ENCODE peak calls at places on chromosomes 7 and 10, in four cellular contexts. S is GM06990, J is transverse colon, T is BJ. H is an unnamed sample. For H3K27me3, the result is how much of the 10 kb centered on the place peaks cover.

GRCh38 chr7:155119801-155120382 is 49.8 kb downstream of the HTR5A start:
- DNase-seq in S (no peak), J (no peak), T (no peak), H (no peak)

GRCh38 chr10:75379234-75379724 is 22.3 kb downstream of the ZNF503 start:
- DNase-seq in S (no peak), J (no peak), T (no peak), H (no peak)

GRCh38 chr7:31651800-31652326 is 35.2 kb upstream of the PPP1R17 start:
- DNase-seq in S (no peak), J (no peak), T (no peak), H (no peak)

GRCh38 chr7:29883462-29884398 is 77.4 kb downstream of the WIPF3 start:
- DNase-seq in S (no peak), J (peak), T (no peak), H (no peak)

GRCh38 chr10:63236113-63236935 is 103.2 kb downstream of the NRBF2 start:
- DNase-seq in S (peak), J (no peak), T (peak), H (no peak)

GRCh38 chr10:65234261-65234660 is 1691.6 kb upstream of the LRRTM3 start:
- DNase-seq in S (no peak), J (no peak), T (no peak), H (no peak)

GRCh38 chr10:97713828-97714400 is 384 bp downstream of the MARVELD1 start:
- DNase-seq in S (peak), J (peak), T (no peak), H (peak)

GRCh38 chr7:74025146-74025545 is 2.8 kb upstream of the ELN start:
- DNase-seq in S (no peak), J (no peak), T (no peak), H (peak)

GRCh38 chr7:56291-56913 is 136.0 kb upstream of the FAM20C start:
- DNase-seq in S (no peak), J (peak), T (no peak), H (no peak)

GRCh38 chr7:100825215-100825671 is 2.1 kb downstream of the EPHB4 start:
- DNase-seq in S (no peak), J (no peak), T (no peak), H (no peak)

GRCh38 chr7:29989257-29989995 is at the start of gene SCRN1:
- DNase-seq in S (peak), J (peak), T (no peak), H (peak)

GRCh38 chr7:102313997-102314780 is 27.5 kb downstream of the SH2B2 start:
- DNase-seq in S (no peak), J (no peak), T (no peak), H (no peak)

GRCh38 chr10:62394556-62395018 is 20.4 kb downstream of the ZNF365 start:
- DNase-seq in S (no peak), J (no peak), T (no peak), H (no peak)

GRCh38 chr7:66696774-66697191 is 43.8 kb upstream of the RABGEF1 start:
- DNase-seq in S (no peak), J (no peak), T (no peak), H (no peak)

GRCh38 chr10:34125702-34126101 is 689.4 kb downstream of the PARD3 start:
- DNase-seq in S (no peak), J (no peak), T (no peak), H (no peak)

GRCh38 chr10:112792487-112793196 is 157.4 kb upstream of the TCF7L2 start:
- DNase-seq in S (no peak), J (peak), T (peak), H (no peak)

GRCh38 chr7:79658304-79658703 is 204.8 kb upstream of the MAGI2 start:
- DNase-seq in S (no peak), J (no peak), T (no peak), H (no peak)

GRCh38 chr7:151925446-151926335 is 30.6 kb upstream of the GALNTL5 start:
- DNase-seq in S (no peak), J (peak), T (no peak), H (peak)

GRCh38 chr7:116597384-116597783 is 72.5 kb downstream of the CAV1 start:
- DNase-seq in S (no peak), J (no peak), T (no peak), H (no peak)

GRCh38 chr7:94335586-94335985 is 59.1 kb upstream of the COL1A2 start:
- DNase-seq in S (no peak), J (no peak), T (no peak), H (no peak)

GRCh38 chr10:23826399-23826798 is 382.5 kb upstream of the KIAA1217 start:
- DNase-seq in S (no peak), J (no peak), T (no peak), H (peak)

DNA sequence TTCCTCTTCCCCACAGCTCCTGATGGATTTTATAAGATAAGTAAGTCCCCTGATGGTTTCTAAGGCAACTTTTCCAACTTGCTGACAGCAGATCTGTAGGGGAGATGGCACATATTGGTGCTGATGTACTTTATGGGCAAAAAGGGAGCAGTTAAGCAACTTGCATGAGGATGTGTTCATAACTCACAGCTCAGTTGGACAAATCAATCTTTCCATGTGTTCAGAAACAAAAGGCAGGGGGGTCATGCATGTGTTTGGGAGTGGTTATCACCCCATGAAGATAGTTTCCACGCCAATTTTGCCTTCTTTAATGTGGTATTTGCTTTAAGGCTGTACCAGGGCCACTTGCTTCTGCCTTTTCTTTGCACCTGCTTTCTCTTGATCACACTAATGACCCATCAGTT is 6.1 kb downstream of the RBM20 start:
- DNase-seq in S (no peak), J (no peak), T (no peak), H (no peak)
- H3K27me3 ChIP-seq in S (under half), J (half or more), T (under half), H (under half)

GRCh38 chr7:50599385-50599784 is 34.2 kb upstream of the DDC start:
- DNase-seq in S (no peak), J (no peak), T (no peak), H (no peak)
- TF ChIP-seq CTCF in S (no peak), J (no peak), T (no peak), H (no peak)

GRCh38 chr7:65239324-65239706 is 134.3 kb upstream of the ZNF92 start:
- DNase-seq in S (no peak), J (no peak), T (no peak), H (no peak)

GRCh38 chr7:65235586-65235985 is 138.1 kb upstream of the ZNF92 start:
- DNase-seq in S (no peak), J (no peak), T (no peak), H (no peak)

GRCh38 chr7:65238785-65239184 is 134.9 kb upstream of the ZNF92 start:
- DNase-seq in S (no peak), J (no peak), T (no peak), H (peak)

GRCh38 chr7:65239707-65240352 is 133.8 kb upstream of the ZNF92 start:
- DNase-seq in S (no peak), J (no peak), T (no peak), H (peak)
- H3K4me3 ChIP-seq in S (peak), J (no peak), T (peak), H (peak)

DNA sequence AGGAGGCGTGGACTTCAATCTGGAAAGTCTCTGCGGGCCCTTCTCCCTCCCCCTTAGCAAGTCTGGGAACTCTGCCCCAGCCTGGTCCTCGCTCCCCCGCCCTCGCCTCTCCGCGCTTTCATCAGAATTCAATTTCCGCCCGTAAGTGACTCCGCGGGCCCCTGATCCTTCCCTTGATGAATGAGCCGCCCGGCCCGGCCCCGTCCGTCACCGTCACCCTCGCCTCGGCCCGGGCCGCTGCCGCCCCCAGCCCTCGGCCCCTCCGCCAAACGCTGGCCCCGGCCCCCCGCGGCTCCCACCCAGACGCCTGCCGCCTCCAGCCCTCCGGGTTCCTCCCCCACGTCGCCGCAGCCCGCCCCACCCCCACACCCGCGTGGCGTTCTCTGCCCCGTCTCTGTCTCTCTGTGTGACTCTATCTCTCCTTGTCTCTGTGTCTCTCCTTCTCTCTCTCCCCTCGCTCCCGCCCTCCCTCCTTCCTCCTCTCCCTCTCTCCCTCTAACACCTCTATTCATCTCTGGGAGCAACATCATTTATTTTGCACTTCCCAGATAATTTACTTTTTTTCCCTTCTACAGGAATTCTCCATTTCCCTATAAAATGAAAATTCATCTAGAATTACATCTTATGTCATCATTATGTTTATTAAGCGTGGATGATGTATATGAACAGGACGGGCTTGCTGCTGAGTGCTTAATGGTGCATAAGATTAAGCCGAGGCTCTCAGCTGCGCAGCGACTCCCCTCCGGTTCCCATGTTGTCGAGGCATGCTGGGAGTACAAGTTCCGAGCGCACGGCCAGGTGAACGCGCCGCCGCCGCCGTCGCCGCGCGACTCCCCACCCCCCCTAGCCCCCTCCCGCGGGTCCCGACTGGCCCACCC is 91.2 kb upstream of the PAX2 start:
- DNase-seq in S (no peak), J (no peak), T (no peak), H (no peak)
- H3K27me3 ChIP-seq in S (under half), J (half or more), T (half or more), H (under half)

GRCh38 chr7:21304836-21305235 is 123.0 kb upstream of the SP4 start:
- DNase-seq in S (no peak), J (no peak), T (no peak), H (no peak)

GRCh38 chr7:21305455-21306235 is 122.2 kb upstream of the SP4 start:
- DNase-seq in S (peak), J (no peak), T (no peak), H (no peak)

GRCh38 chr7:21299766-21300165 is 128.1 kb upstream of the SP4 start:
- DNase-seq in S (no peak), J (no peak), T (no peak), H (no peak)

DNA sequence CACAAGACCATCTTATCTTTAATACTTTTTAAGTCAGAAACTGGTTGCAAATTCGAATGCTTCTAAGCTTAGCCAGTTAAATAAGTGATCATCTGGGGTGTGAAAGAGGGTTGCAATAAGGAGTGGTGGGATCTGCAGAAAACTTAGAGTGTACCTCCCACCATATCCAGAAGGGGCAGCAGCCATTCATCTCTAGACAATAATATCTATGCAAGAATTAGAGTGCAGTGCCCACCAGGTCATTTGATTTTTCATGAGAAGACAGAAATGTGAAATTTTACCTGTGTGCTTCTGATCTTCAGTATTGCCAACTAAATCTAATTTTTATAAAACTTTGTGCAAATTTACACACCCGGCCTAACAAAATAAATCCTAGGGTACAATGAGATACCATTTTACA is 127.2 kb upstream of the SP4 start:
- DNase-seq in S (no peak), J (no peak), T (no peak), H (no peak)
- TF ChIP-seq CTCF in S (peak), J (no peak), T (no peak), H (no peak)

GRCh38 chr7:24834150-24834798 is 77.0 kb upstream of the GSDME start:
- DNase-seq in S (peak), J (peak), T (no peak), H (no peak)

GRCh38 chr7:24835643-24836042 is 78.4 kb upstream of the GSDME start:
- DNase-seq in S (no peak), J (no peak), T (no peak), H (no peak)

GRCh38 chr7:24833548-24833947 is 76.3 kb upstream of the GSDME start:
- DNase-seq in S (no peak), J (no peak), T (no peak), H (no peak)

GRCh38 chr7:24840543-24840942 is 83.3 kb upstream of the GSDME start:
- DNase-seq in S (no peak), J (no peak), T (no peak), H (no peak)

DNA sequence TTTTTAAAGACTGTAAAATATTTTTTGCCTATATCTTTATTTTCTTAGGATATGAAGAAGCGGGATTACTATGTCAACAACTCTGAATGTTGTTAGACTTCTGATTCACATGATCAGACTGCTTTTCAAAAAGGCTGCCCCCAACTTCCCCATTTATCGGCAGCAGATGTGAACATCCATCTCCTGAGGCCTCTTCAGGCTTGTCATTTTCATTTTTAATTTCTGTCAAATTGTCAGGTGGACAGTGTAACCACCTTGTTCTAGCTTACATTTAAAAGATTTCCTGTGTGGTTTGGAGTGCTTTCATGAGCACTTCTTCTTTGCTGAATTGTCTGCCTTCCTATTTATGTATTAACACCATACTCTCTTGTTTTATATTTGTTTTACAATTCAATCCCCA is 78.8 kb upstream of the GSDME start:
- DNase-seq in S (no peak), J (no peak), T (no peak), H (no peak)
- H3K4me3 ChIP-seq in S (no peak), J (no peak), T (no peak), H (no peak)